ENCODE peak calls at places on chromosome 21, in eight cellular contexts. H is neural crest cell; S is lower leg skin; E is CD4-positive, alpha-beta T cell; T is tibial artery; Q is thyroid gland; L is omental fat pad; P is GM12865. U is an unnamed sample.

GRCh38 chr21:46298083-46298412 is 11.9 kb downstream of the YBEY start:
- DNase-seq in Q (no peak), E (no peak), H (no peak), T (no peak), L (no peak), S (no peak), P (no peak), U (no peak)

GRCh38 chr21:36828208-36828607 is 129.3 kb downstream of the SIM2 start:
- DNase-seq in T (no peak), Q (no peak), H (no peak), E (no peak), P (no peak), L (no peak), S (no peak), U (no peak)

GRCh38 chr21:25809013-25809412 is 74.2 kb downstream of the GABPA start:
- DNase-seq in P (no peak), S (no peak), E (no peak), L (no peak), Q (no peak), T (no peak), H (no peak), U (no peak)

GRCh38 chr21:45029968-45030636 is 44.3 kb upstream of the ADARB1 start:
- DNase-seq in L (no peak), S (no peak), H (no peak), P (no peak), E (no peak), Q (no peak), T (no peak), U (peak)

GRCh38 chr21:43600642-43601397 is 58.5 kb downstream of the HSF2BP start:
- DNase-seq in E (no peak), T (no peak), Q (no peak), P (no peak), S (no peak), H (no peak), L (no peak), U (no peak)

GRCh38 chr21:38857152-38857825 is 51.6 kb downstream of the ETS2 start:
- DNase-seq in Q (no peak), H (no peak), T (no peak), S (no peak), L (no peak), P (no peak), E (no peak), U (no peak)

GRCh38 chr21:32317726-32318125 is 19.1 kb downstream of the MRAP start:
- DNase-seq in Q (no peak), E (no peak), P (no peak), T (no peak), H (no peak), L (no peak), S (no peak), U (no peak)

GRCh38 chr21:35273331-35273730 is 224.2 kb upstream of the RUNX1 start:
- DNase-seq in T (no peak), S (no peak), H (no peak), E (no peak), P (no peak), Q (no peak), L (no peak), U (no peak)

GRCh38 chr21:35606578-35606977 is 453.7 kb downstream of the SETD4 start:
- DNase-seq in T (no peak), L (no peak), H (no peak), S (no peak), E (no peak), Q (no peak), P (no peak), U (no peak)

GRCh38 chr21:38925923-38926322 is 120.2 kb downstream of the ETS2 start:
- DNase-seq in S (peak), P (no peak), L (no peak), T (peak), E (no peak), Q (no peak), H (no peak), U (peak)

GRCh38 chr21:44947111-44947929 is 7.5 kb downstream of the SLX9 start:
- DNase-seq in E (no peak), T (no peak), H (no peak), Q (peak), L (no peak), P (no peak), S (no peak), U (no peak)

GRCh38 chr21:31354122-31354521 is 10.1 kb upstream of the TIAM1 start:
- DNase-seq in S (peak), P (no peak), E (no peak), H (no peak), Q (no peak), T (no peak), L (no peak), U (no peak)

GRCh38 chr21:45513003-45513706 is 29.1 kb downstream of the SLC19A1 start:
- DNase-seq in Q (peak), T (no peak), L (no peak), S (no peak), P (no peak), E (no peak), H (no peak), U (no peak)

GRCh38 chr21:45865106-45865835 is 116.3 kb upstream of the COL6A1 start:
- DNase-seq in Q (no peak), E (no peak), L (peak), P (no peak), T (no peak), H (no peak), S (no peak), U (no peak)

GRCh38 chr21:44856131-44856530 is 17.4 kb downstream of the PTTG1IP start:
- DNase-seq in S (no peak), H (no peak), Q (no peak), E (no peak), T (no peak), P (no peak), L (no peak), U (no peak)

GRCh38 chr21:25281134-25281533 is 326.1 kb downstream of the MRPL39 start:
- DNase-seq in H (no peak), T (no peak), S (no peak), E (no peak), L (no peak), Q (no peak), P (no peak), U (no peak)

GRCh38 chr21:17146426-17146825 is 366.4 kb upstream of the CXADR start:
- DNase-seq in S (no peak), H (no peak), P (no peak), Q (no peak), T (no peak), E (no peak), L (no peak), U (no peak)
- TF ChIP-seq CTCF in S (no peak), H (no peak), P (no peak), Q (no peak), T (no peak), E (no peak), L (no peak), U (no peak)

DNA sequence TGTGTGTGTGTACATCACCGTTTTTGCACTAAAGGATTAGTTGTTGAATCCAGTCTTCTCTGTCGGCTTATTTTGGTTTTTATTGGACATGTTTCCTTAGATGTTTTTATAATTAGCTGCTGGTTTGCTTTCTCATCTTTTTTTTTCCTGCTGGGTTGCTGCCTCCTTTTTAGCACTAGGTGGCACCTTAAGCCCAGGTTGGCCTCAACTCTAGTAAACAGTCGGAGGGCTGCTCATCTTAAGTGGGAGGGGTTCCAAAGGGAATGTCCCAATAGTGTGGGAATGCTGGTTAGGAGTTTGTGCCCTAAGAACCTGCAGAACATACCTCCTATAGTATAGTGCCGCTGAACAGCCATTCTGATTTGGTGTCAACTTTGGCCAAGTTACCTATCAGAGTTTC is 570.1 kb upstream of the CXADR start:
- DNase-seq in H (no peak), T (no peak), E (no peak), P (no peak), Q (no peak), L (no peak), S (no peak), U (no peak)
- TF ChIP-seq CTCF in H (peak), T (no peak), E (no peak), P (no peak), Q (no peak), L (no peak), S (no peak), U (no peak)

DNA sequence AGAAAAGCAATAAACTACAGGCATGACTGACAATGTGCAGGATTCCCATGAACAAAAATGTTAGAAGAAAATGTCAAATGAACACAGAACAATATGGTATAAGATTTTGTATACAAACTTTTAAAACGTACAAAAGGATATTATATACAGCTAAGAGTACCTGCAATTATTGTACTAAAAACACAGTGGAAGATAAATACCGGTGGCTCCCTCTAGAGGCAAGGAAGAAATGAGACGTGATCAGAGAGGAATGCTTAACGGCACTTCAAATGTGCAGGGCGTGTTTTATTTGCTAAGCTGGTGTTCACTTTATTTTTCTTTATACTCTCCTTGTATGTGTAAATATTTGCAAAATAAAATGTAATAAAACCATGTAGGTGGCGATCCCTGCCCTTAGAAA is 191.8 kb upstream of the SAMSN1 start:
- DNase-seq in L (no peak), S (no peak), E (peak), Q (no peak), T (no peak), H (peak), P (peak), U (no peak)
- TF ChIP-seq CTCF in L (no peak), S (no peak), E (peak), Q (no peak), T (peak), H (peak), P (peak), U (no peak)

GRCh38 chr21:40754466-40754865 is 92.5 kb downstream of the DSCAM start:
- DNase-seq in L (no peak), E (no peak), Q (no peak), H (no peak), P (no peak), S (no peak), T (no peak), U (no peak)
- TF ChIP-seq CTCF in L (no peak), E (no peak), Q (no peak), H (no peak), P (no peak), S (no peak), T (no peak), U (no peak)

U was measured in ascending aorta.